ENCODE peak calls at places on chromosome 7, in six cellular contexts. Z is erythroblast; Y is GM04504; O is effector CD4-positive, alpha-beta T cell; C is brain microvascular endothelial cell; I is endodermal cell. G is an unnamed sample.

GRCh38 chr7:33395340-33395739 is 266.0 kb downstream of the BBS9 start:
- DNase-seq in Z (no peak), Y (no peak), O (no peak), C (no peak), I (no peak), G (no peak)

GRCh38 chr7:139726485-139726869 is 51.3 kb downstream of the HIPK2 start:
- DNase-seq in Z (no peak), Y (no peak), O (no peak), C (no peak), I (no peak), G (no peak)

GRCh38 chr7:9778367-9778766 is 1195.3 kb upstream of the PHF14 start:
- DNase-seq in Z (no peak), Y (no peak), O (no peak), C (no peak), I (no peak), G (no peak)

GRCh38 chr7:141381794-141382453 is 169.3 kb upstream of the AGK start:
- DNase-seq in Z (no peak), Y (no peak), O (no peak), C (no peak), I (no peak), G (no peak)

GRCh38 chr7:113144839-113145238 is 26.5 kb upstream of the SMIM30 start:
- DNase-seq in Z (no peak), Y (no peak), O (no peak), C (no peak), I (peak; percentile 55), G (no peak)

GRCh38 chr7:30249316-30249715 is 35.1 kb upstream of the ZNRF2 start:
- DNase-seq in Z (no peak), Y (no peak), O (no peak), C (no peak), I (no peak), G (no peak)

GRCh38 chr7:28069788-28070187 is 110.8 kb downstream of the JAZF1 start:
- DNase-seq in Z (no peak), Y (peak; percentile 90), O (no peak), C (no peak), I (no peak), G (no peak)

GRCh38 chr7:97271619-97272018 is 154.1 kb downstream of the SDHAF3 start:
- DNase-seq in Z (no peak), Y (no peak), O (no peak), C (no peak), I (no peak), G (no peak)

GRCh38 chr7:143454091-143454729 is 11.0 kb downstream of the TAS2R60 start:
- DNase-seq in Z (no peak), Y (no peak), O (no peak), C (no peak), I (no peak), G (no peak)

GRCh38 chr7:45138433-45139267 is 18.9 kb upstream of the RAMP3 start:
- DNase-seq in Z (peak; percentile 78), Y (no peak), O (no peak), C (no peak), I (no peak), G (no peak)

GRCh38 chr7:96992624-96993452 is 12.5 kb upstream of the DLX6 start:
- DNase-seq in Z (peak; percentile 12), Y (no peak), O (no peak), C (no peak), I (peak; percentile 93), G (no peak)

GRCh38 chr7:4175346-4175973 is 506.6 kb upstream of the FOXK1 start:
- DNase-seq in Z (no peak), Y (no peak), O (no peak), C (no peak), I (no peak), G (no peak)

GRCh38 chr7:96219382-96220130 is 102.3 kb downstream of the SLC25A13 start:
- DNase-seq in Z (no peak), Y (peak; percentile 70), O (no peak), C (no peak), I (no peak), G (peak; percentile 9)

G was measured in retinal pigment epithelial cell.